ENCODE peak calls at places on chromosomes 11 and 22, in six cellular contexts. T is dorsolateral prefrontal cortex; X is CD4-positive, alpha-beta T cell; S is AG04450; M is psoas muscle; A is lung. C is an unnamed sample.

GRCh38 chr22:44668190-44668885 is 33.7 kb upstream of the PRR5 start:
- DNase-seq in T (no peak), X (peak), S (no peak), M (peak), A (no peak), C (no peak)

GRCh38 chr11:119474682-119475596 is 52.0 kb upstream of the THY1 start:
- DNase-seq in T (peak), X (peak), S (no peak), M (peak), A (peak), C (peak)

GRCh38 chr11:11841605-11842425 is at the start of gene USP47:
- DNase-seq in T (peak), X (peak), S (peak), M (peak), A (peak), C (peak)

GRCh38 chr11:103433976-103434375 is 324.8 kb downstream of the DYNC2H1 start:
- DNase-seq in T (no peak), X (no peak), S (no peak), M (no peak), A (no peak), C (no peak)

GRCh38 chr22:47445212-47445611 is 682.8 kb downstream of the TBC1D22A start:
- DNase-seq in T (no peak), X (no peak), S (no peak), M (no peak), A (no peak), C (no peak)

GRCh38 chr11:115501895-115502589 is 2.2 kb downstream of the CADM1 start:
- DNase-seq in T (no peak), X (no peak), S (no peak), M (no peak), A (no peak), C (peak)

GRCh38 chr11:114819028-114819427 is 140.7 kb downstream of the NXPE2 start:
- DNase-seq in T (no peak), X (no peak), S (no peak), M (no peak), A (no peak), C (no peak)

GRCh38 chr11:93000511-93001476 is 31.3 kb downstream of the MTNR1B start:
- DNase-seq in T (no peak), X (no peak), S (peak), M (no peak), A (no peak), C (no peak)

GRCh38 chr11:120539681-120540369 is 28.3 kb downstream of the GRIK4 start:
- DNase-seq in T (no peak), X (no peak), S (no peak), M (no peak), A (no peak), C (no peak)

DNA sequence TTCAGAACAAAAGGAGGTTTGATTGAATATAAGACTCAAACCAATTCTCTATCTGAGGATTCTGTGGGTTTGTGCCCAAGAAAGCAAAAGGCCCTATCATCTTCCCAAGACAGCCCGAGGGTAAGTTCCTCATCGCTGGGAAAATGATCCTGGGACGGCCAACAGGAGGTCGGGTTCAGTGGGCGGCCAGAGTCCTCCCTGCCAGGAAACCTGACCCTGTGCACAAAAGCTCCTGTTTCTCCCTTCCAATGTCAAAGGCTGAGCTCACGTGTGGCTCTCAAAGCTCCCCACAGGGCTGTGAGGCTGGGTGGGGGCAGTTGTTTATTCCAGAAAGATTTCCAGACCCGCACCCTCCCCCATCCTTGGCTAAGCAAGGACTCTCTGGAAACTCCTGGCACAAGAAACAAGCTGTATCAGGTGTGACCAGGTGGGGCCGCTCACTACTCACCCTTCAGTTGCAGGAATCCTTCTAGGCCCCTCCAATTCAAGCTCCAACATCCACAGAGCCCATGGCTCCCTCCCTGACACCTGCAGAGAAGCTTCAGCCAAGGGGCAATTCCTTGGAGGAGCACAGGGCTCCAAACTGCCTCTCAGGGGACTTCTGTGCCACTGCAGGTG is 131.9 kb downstream of the SHANK2 start:
- DNase-seq in T (no peak), X (no peak), S (no peak), M (no peak), A (no peak), C (no peak)
- TF ChIP-seq CTCF in T (peak), X (no peak), S (no peak), M (no peak), A (no peak), C (no peak)

GRCh38 chr22:19105867-19106802 is 16.1 kb downstream of the DGCR2 start:
- DNase-seq in T (no peak), X (peak), S (no peak), M (no peak), A (no peak), C (no peak)
- TF ChIP-seq CTCF in T (peak), X (peak), S (peak), M (peak), A (no peak), C (peak)

DNA sequence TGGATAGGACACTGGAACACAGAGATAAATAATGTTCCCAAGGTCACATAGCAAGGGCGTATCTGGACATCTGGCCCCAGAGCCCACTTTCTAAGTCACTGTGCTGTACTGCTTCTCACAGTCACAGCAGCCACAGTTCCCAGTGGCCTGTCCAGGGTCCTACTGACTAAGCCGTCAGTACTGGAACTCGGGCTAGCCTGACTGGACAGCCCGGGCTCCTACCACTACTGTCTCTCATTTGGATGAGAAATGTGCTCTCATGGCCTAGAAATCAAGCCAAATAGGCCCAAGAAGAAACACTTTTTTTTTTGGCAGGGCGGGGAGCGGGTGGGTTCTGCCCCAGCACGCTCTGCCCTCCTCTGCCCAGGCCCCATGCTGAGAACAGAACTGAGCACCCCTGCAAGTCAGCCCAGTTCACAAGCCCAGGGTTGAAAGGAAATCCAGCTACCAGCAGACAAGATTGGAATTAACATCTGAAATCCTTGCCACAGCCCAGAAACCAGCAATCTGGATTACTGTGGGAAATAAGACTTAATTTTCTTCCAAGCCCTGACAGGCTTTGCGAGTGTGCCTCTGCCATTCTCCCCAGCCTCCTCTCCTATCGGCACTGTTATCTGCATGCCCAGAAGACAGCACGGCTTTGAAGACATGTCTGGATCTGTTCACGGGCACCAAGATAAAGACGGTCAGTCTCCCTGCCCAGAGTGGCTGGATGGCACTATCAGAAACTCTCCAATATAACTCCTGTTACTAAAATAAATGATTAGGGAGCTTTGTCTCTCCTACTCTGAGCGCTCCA is 182.9 kb upstream of the NCAM1 start:
- DNase-seq in T (no peak), X (no peak), S (no peak), M (no peak), A (no peak), C (no peak)
- TF ChIP-seq CTCF in T (no peak), X (no peak), S (no peak), M (no peak), A (no peak), C (no peak)

DNA sequence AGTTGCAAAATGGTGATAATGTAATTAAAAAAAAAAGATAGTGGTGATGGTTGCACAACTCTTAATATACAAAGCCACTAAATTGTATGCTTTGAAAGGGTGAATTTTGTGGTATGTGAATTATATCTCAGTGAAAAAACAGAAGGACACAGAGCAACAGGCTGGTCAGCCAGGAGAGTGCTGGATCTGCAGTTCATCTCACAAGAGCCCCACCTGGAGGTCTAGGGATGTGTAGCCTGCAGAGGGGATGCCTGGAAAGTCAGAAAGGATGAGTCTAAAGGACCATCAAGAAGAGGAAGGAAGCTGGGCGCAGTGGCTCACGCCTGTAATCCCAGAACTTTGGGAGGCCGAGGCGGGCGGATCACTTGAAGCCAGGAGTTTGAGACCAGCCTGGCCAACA is 9.0 kb downstream of the POLR3H start:
- DNase-seq in T (no peak), X (no peak), S (no peak), M (no peak), A (no peak), C (no peak)
- TF ChIP-seq CTCF in T (no peak), X (no peak), S (peak), M (no peak), A (no peak), C (peak)

GRCh38 chr11:97092823-97093222 is 703.0 kb downstream of the JRKL start:
- DNase-seq in T (no peak), X (no peak), S (no peak), M (no peak), A (no peak), C (no peak)
- TF ChIP-seq CTCF in T (no peak), X (no peak), S (no peak), M (no peak), A (no peak), C (no peak)

C was measured in GM10248.